ENCODE peak calls at places on chromosomes 2 and 18, in eight cellular contexts. One of them, this sample, is unnamed.

GRCh38 chr2:181575024-181575649 is 81.8 kb downstream of the CERKL start:
- DNase-seq in AG04450: no peak
- DNase-seq in left lung: no peak
- DNase-seq in left ventricle myocardium inferior: no peak
- DNase-seq in CD8-positive, alpha-beta T cell: no peak
- DNase-seq in PC-3: no peak
- DNase-seq in tibial artery: no peak
- DNase-seq in body of pancreas: no peak
- DNase-seq in this sample: no peak

GRCh38 chr18:25705650-25706049 is 353.7 kb upstream of the ZNF521 start:
- DNase-seq in AG04450: no peak
- DNase-seq in left lung: no peak
- DNase-seq in left ventricle myocardium inferior: no peak
- DNase-seq in CD8-positive, alpha-beta T cell: no peak
- DNase-seq in PC-3: no peak
- DNase-seq in tibial artery: no peak
- DNase-seq in body of pancreas: no peak
- DNase-seq in this sample: no peak

GRCh38 chr2:139529045-139529444 is 748.9 kb upstream of the NXPH2 start:
- DNase-seq in AG04450: no peak
- DNase-seq in left lung: no peak
- DNase-seq in left ventricle myocardium inferior: no peak
- DNase-seq in CD8-positive, alpha-beta T cell: no peak
- DNase-seq in PC-3: no peak
- DNase-seq in tibial artery: no peak
- DNase-seq in body of pancreas: peak; percentile 13
- DNase-seq in this sample: no peak

GRCh38 chr2:145961846-145962245 is 1441.9 kb upstream of the ZEB2 start:
- DNase-seq in AG04450: no peak
- DNase-seq in left lung: no peak
- DNase-seq in left ventricle myocardium inferior: no peak
- DNase-seq in CD8-positive, alpha-beta T cell: no peak
- DNase-seq in PC-3: no peak
- DNase-seq in tibial artery: no peak
- DNase-seq in body of pancreas: no peak
- DNase-seq in this sample: no peak

GRCh38 chr2:232363784-232364615 is 14.6 kb upstream of the ALPP start:
- DNase-seq in AG04450: no peak
- DNase-seq in left lung: no peak
- DNase-seq in left ventricle myocardium inferior: no peak
- DNase-seq in CD8-positive, alpha-beta T cell: no peak
- DNase-seq in PC-3: no peak
- DNase-seq in tibial artery: peak; percentile 48
- DNase-seq in body of pancreas: no peak
- DNase-seq in this sample: no peak

GRCh38 chr2:133109772-133110171 is 439.8 kb upstream of the LYPD1 start:
- DNase-seq in AG04450: no peak
- DNase-seq in left lung: no peak
- DNase-seq in left ventricle myocardium inferior: no peak
- DNase-seq in CD8-positive, alpha-beta T cell: no peak
- DNase-seq in PC-3: peak; percentile 87
- DNase-seq in tibial artery: no peak
- DNase-seq in body of pancreas: no peak
- DNase-seq in this sample: no peak

GRCh38 chr18:77777126-77777525 is 527.5 kb downstream of the GALR1 start:
- DNase-seq in AG04450: no peak
- DNase-seq in left lung: no peak
- DNase-seq in left ventricle myocardium inferior: no peak
- DNase-seq in CD8-positive, alpha-beta T cell: no peak
- DNase-seq in PC-3: no peak
- DNase-seq in tibial artery: no peak
- DNase-seq in body of pancreas: no peak
- DNase-seq in this sample: no peak

GRCh38 chr18:79062806-79063205 is 6.4 kb upstream of the ATP9B start:
- DNase-seq in AG04450: no peak
- DNase-seq in left lung: no peak
- DNase-seq in left ventricle myocardium inferior: no peak
- DNase-seq in CD8-positive, alpha-beta T cell: no peak
- DNase-seq in PC-3: peak; percentile 28
- DNase-seq in tibial artery: no peak
- DNase-seq in body of pancreas: no peak
- DNase-seq in this sample: no peak

GRCh38 chr2:191627518-191627917 is 50.4 kb upstream of the NABP1 start:
- DNase-seq in AG04450: no peak
- DNase-seq in left lung: no peak
- DNase-seq in left ventricle myocardium inferior: no peak
- DNase-seq in CD8-positive, alpha-beta T cell: no peak
- DNase-seq in PC-3: no peak
- DNase-seq in tibial artery: no peak
- DNase-seq in body of pancreas: no peak
- DNase-seq in this sample: no peak

GRCh38 chr2:191629001-191629453 is 48.9 kb upstream of the NABP1 start:
- DNase-seq in AG04450: no peak
- DNase-seq in left lung: no peak
- DNase-seq in left ventricle myocardium inferior: no peak
- DNase-seq in CD8-positive, alpha-beta T cell: no peak
- DNase-seq in PC-3: no peak
- DNase-seq in tibial artery: no peak
- DNase-seq in body of pancreas: no peak
- DNase-seq in this sample: no peak

GRCh38 chr2:191626497-191627151 is 51.3 kb upstream of the NABP1 start:
- DNase-seq in AG04450: no peak
- DNase-seq in left lung: no peak
- DNase-seq in left ventricle myocardium inferior: no peak
- DNase-seq in CD8-positive, alpha-beta T cell: no peak
- DNase-seq in PC-3: peak; percentile 78
- DNase-seq in tibial artery: no peak
- DNase-seq in body of pancreas: no peak
- DNase-seq in this sample: no peak

GRCh38 chr2:191622374-191623320 is 55.3 kb upstream of the NABP1 start:
- DNase-seq in AG04450: no peak
- DNase-seq in left lung: no peak
- DNase-seq in left ventricle myocardium inferior: no peak
- DNase-seq in CD8-positive, alpha-beta T cell: no peak
- DNase-seq in PC-3: peak; percentile 62
- DNase-seq in tibial artery: no peak
- DNase-seq in body of pancreas: no peak
- DNase-seq in this sample: no peak

GRCh38 chr2:191625016-191625415 is 52.9 kb upstream of the NABP1 start:
- DNase-seq in AG04450: no peak
- DNase-seq in left lung: no peak
- DNase-seq in left ventricle myocardium inferior: no peak
- DNase-seq in CD8-positive, alpha-beta T cell: no peak
- DNase-seq in PC-3: no peak
- DNase-seq in tibial artery: no peak
- DNase-seq in body of pancreas: peak; percentile 24
- DNase-seq in this sample: no peak
- H3K27ac ChIP-seq in AG04450: peak overlapping the region; percentile 22
- H3K27ac ChIP-seq in left lung: no peak overlapping the region
- H3K27ac ChIP-seq in left ventricle myocardium inferior: no peak overlapping the region
- H3K27ac ChIP-seq in CD8-positive, alpha-beta T cell: no peak overlapping the region
- H3K27ac ChIP-seq in PC-3: no peak overlapping the region
- H3K27ac ChIP-seq in tibial artery: no peak overlapping the region
- H3K27ac ChIP-seq in body of pancreas: no peak overlapping the region
- H3K27ac ChIP-seq in this sample: no peak overlapping the region

GRCh38 chr2:10027931-10028330 is 15.4 kb upstream of the KLF11 start:
- DNase-seq in AG04450: no peak
- DNase-seq in left lung: peak; percentile 39
- DNase-seq in left ventricle myocardium inferior: no peak
- DNase-seq in CD8-positive, alpha-beta T cell: no peak
- DNase-seq in PC-3: no peak
- DNase-seq in tibial artery: no peak
- DNase-seq in body of pancreas: no peak
- DNase-seq in this sample: no peak

GRCh38 chr2:10029875-10030223 is 13.5 kb upstream of the KLF11 start:
- DNase-seq in AG04450: no peak
- DNase-seq in left lung: no peak
- DNase-seq in left ventricle myocardium inferior: no peak
- DNase-seq in CD8-positive, alpha-beta T cell: no peak
- DNase-seq in PC-3: no peak
- DNase-seq in tibial artery: no peak
- DNase-seq in body of pancreas: no peak
- DNase-seq in this sample: no peak

GRCh38 chr2:10026940-10027569 is 16.3 kb upstream of the KLF11 start:
- DNase-seq in AG04450: no peak
- DNase-seq in left lung: peak; percentile 20
- DNase-seq in left ventricle myocardium inferior: no peak
- DNase-seq in CD8-positive, alpha-beta T cell: no peak
- DNase-seq in PC-3: no peak
- DNase-seq in tibial artery: no peak
- DNase-seq in body of pancreas: no peak
- DNase-seq in this sample: no peak

GRCh38 chr2:10028988-10029874 is 14.1 kb upstream of the KLF11 start:
- DNase-seq in AG04450: no peak
- DNase-seq in left lung: peak; percentile 88
- DNase-seq in left ventricle myocardium inferior: peak; percentile 73
- DNase-seq in CD8-positive, alpha-beta T cell: peak; percentile 36
- DNase-seq in PC-3: no peak
- DNase-seq in tibial artery: no peak
- DNase-seq in body of pancreas: peak; percentile 64
- DNase-seq in this sample: no peak

DNA sequence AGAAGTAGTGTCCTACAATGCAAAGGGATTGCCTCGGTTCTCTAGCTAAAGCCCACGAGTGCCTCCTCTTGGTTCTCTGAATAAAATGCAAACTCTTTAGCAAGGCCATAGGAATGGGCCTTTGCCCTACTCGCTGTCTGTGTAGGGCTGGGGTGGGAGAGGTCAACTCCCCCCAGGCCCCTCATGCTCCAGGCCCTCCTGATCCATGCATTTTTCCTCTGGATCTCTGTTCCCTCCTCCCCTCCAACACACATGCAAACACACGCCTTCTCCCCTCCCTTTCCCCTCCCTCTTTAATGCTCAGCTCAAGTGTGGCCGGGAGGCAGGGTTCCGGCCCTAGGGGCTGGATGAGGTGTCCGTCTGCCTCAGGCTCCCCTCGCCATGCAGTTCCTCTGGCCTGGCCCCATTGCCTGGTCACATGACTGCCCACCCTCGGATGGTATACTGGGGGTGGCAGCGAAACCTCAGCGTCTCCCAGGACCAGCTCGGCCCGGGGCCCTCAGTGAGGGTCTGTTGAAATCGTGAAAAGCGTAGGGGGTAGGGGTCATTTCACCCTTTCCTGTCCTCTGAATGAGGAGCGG is 14.9 kb upstream of the KLF11 start:
- DNase-seq in AG04450: no peak
- DNase-seq in left lung: peak; percentile 65
- DNase-seq in left ventricle myocardium inferior: no peak
- DNase-seq in CD8-positive, alpha-beta T cell: no peak
- DNase-seq in PC-3: no peak
- DNase-seq in tibial artery: no peak
- DNase-seq in body of pancreas: no peak
- DNase-seq in this sample: no peak
- TF ChIP-seq CTCF in AG04450: no peak
- TF ChIP-seq CTCF in left lung: no peak
- TF ChIP-seq CTCF in left ventricle myocardium inferior: peak; percentile 18
- TF ChIP-seq CTCF in CD8-positive, alpha-beta T cell: no peak
- TF ChIP-seq CTCF in PC-3: peak; percentile 19
- TF ChIP-seq CTCF in tibial artery: no peak
- TF ChIP-seq CTCF in body of pancreas: no peak
- TF ChIP-seq CTCF in this sample: no peak

GRCh38 chr2:46471-47345 is at the start of gene FAM110C:
- DNase-seq in AG04450: no peak
- DNase-seq in left lung: peak; percentile 89
- DNase-seq in left ventricle myocardium inferior: peak; percentile 68
- DNase-seq in CD8-positive, alpha-beta T cell: peak; percentile 44
- DNase-seq in PC-3: peak; percentile 74
- DNase-seq in tibial artery: peak; percentile 92
- DNase-seq in body of pancreas: peak; percentile 93
- DNase-seq in this sample: peak; percentile 89

GRCh38 chr2:47346-48218 is 1.3 kb upstream of the FAM110C start:
- DNase-seq in AG04450: no peak
- DNase-seq in left lung: peak; percentile 43
- DNase-seq in left ventricle myocardium inferior: no peak
- DNase-seq in CD8-positive, alpha-beta T cell: no peak
- DNase-seq in PC-3: no peak
- DNase-seq in tibial artery: no peak
- DNase-seq in body of pancreas: peak; percentile 26
- DNase-seq in this sample: no peak

GRCh38 chr2:44748-45341 is 1.5 kb downstream of the FAM110C start:
- DNase-seq in AG04450: no peak
- DNase-seq in left lung: peak; percentile 50
- DNase-seq in left ventricle myocardium inferior: no peak
- DNase-seq in CD8-positive, alpha-beta T cell: no peak
- DNase-seq in PC-3: peak; percentile 35
- DNase-seq in tibial artery: no peak
- DNase-seq in body of pancreas: peak; percentile 90
- DNase-seq in this sample: no peak

GRCh38 chr2:45342-46130 is 769 bp downstream of the FAM110C start:
- DNase-seq in AG04450: no peak
- DNase-seq in left lung: peak; percentile 76
- DNase-seq in left ventricle myocardium inferior: no peak
- DNase-seq in CD8-positive, alpha-beta T cell: no peak
- DNase-seq in PC-3: peak; percentile 24
- DNase-seq in tibial artery: peak; percentile 72
- DNase-seq in body of pancreas: peak; percentile 39
- DNase-seq in this sample: no peak

DNA sequence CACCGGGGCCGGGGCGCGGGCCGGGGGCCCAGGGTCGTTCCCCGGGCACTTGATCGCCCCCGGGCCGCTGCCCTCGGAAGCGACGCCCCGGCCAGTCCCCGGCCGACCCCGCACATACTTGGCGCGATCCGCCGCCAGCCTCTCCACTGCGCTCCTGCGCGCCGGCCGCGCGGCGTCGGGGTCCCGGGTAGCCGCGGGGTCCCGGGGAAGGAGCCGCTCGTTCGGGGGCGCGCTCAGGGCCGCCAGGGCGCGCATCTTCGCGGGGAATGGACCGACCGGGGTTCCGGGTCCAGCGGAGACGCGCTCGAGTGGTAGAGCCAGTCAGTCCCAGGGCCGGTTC is 204 bp downstream of the FAM110C start:
- DNase-seq in AG04450: no peak
- DNase-seq in left lung: no peak
- DNase-seq in left ventricle myocardium inferior: no peak
- DNase-seq in CD8-positive, alpha-beta T cell: no peak
- DNase-seq in PC-3: no peak
- DNase-seq in tibial artery: no peak
- DNase-seq in body of pancreas: no peak
- DNase-seq in this sample: no peak
- H3K4me3 ChIP-seq in AG04450: no peak overlapping the region
- H3K4me3 ChIP-seq in left lung: peak overlapping the region; percentile 53
- H3K4me3 ChIP-seq in left ventricle myocardium inferior: peak overlapping the region; percentile 72
- H3K4me3 ChIP-seq in CD8-positive, alpha-beta T cell: peak overlapping the region; percentile 40
- H3K4me3 ChIP-seq in PC-3: peak overlapping the region; percentile 83
- H3K4me3 ChIP-seq in tibial artery: peak overlapping the region; percentile 77
- H3K4me3 ChIP-seq in body of pancreas: peak overlapping the region; percentile 35
- H3K4me3 ChIP-seq in this sample: peak overlapping the region; percentile 90

DNA sequence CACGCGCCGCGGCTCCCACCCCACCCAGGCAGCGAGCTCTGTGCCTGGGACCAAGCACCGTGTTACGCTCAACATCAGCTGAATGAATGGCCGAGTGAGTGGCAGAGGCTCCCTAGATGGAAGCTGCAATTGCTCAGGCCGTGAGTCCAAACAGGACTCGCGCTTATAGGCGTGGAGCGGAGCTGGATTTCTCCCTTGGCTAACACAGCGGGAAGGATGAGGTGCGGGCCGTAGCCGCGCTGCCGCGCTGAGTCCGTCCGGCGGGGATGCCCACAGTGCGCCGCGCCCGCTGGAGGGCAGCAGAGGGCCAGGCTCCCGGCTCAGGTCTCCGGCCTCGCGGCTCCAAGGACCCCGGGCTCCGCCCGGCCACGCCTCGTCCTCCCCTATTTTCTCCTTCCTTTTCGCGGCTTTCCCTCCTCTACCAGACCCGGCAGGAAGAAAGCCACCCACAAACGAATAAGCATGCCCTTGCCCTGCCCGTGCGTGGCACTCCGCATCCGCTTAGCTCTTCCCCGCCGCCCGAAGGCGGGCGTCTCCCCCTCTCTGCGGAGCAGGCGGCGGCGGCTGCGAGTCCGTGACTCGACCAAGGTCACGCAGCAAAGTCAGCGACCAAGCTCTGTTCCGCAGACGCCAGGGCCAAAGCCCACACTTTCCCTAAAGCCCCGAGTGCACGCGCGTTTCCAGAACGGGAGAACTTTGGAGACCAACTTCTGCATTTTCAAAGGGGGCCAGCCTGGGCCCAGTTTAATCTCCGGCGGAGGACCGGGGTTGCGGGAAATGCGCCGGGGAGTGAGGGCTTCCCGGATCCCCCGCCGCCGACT is 48.5 kb downstream of the KCNIP3 start:
- DNase-seq in AG04450: peak; percentile 20
- DNase-seq in left lung: peak; percentile 95
- DNase-seq in left ventricle myocardium inferior: peak; percentile 89
- DNase-seq in CD8-positive, alpha-beta T cell: peak; percentile 22
- DNase-seq in PC-3: peak; percentile 87
- DNase-seq in tibial artery: peak; percentile 93
- DNase-seq in body of pancreas: peak; percentile 81
- DNase-seq in this sample: peak; percentile 87
- H3K27ac ChIP-seq in AG04450: no peak overlapping the region
- H3K27ac ChIP-seq in left lung: peak overlapping the region; percentile 39
- H3K27ac ChIP-seq in left ventricle myocardium inferior: peak overlapping the region; percentile 83
- H3K27ac ChIP-seq in CD8-positive, alpha-beta T cell: no peak overlapping the region
- H3K27ac ChIP-seq in PC-3: peak overlapping the region; percentile 83
- H3K27ac ChIP-seq in tibial artery: peak overlapping the region; percentile 72
- H3K27ac ChIP-seq in body of pancreas: peak overlapping the region; percentile 40
- H3K27ac ChIP-seq in this sample: peak overlapping the region; percentile 91